ENCODE peak calls at places on chromosomes 6 and 20, in four cellular contexts. I is nephron progenitor cell, T is GM10248, G is fibroblast of pulmonary artery. E is an unnamed sample.

GRCh38 chr6:15763827-15764226 is 101.0 kb upstream of the DTNBP1 start:
- DNase-seq in I (no peak), T (no peak), G (peak), E (no peak)

GRCh38 chr6:156780962-156781705 is 4.0 kb downstream of the ARID1B start:
- DNase-seq in I (no peak), T (no peak), G (no peak), E (no peak)

GRCh38 chr6:152368761-152369624 is 268.2 kb downstream of the SYNE1 start:
- DNase-seq in I (no peak), T (no peak), G (peak), E (no peak)

GRCh38 chr20:7113577-7114466 is 346.3 kb downstream of the BMP2 start:
- DNase-seq in I (peak), T (no peak), G (peak), E (no peak)

GRCh38 chr6:112691289-112691688 is 344.2 kb downstream of the RFPL4B start:
- DNase-seq in I (no peak), T (no peak), G (peak), E (peak)

GRCh38 chr6:125271486-125272159 is 30.1 kb downstream of the HDDC2 start:
- DNase-seq in I (no peak), T (no peak), G (no peak), E (no peak)

GRCh38 chr6:148629197-148629909 is 117.5 kb upstream of the UST start:
- DNase-seq in I (no peak), T (peak), G (peak), E (peak)

GRCh38 chr6:168713839-168714238 is 272.9 kb downstream of the SMOC2 start:
- DNase-seq in I (no peak), T (no peak), G (no peak), E (no peak)

GRCh38 chr6:106924699-106925523 is 49.6 kb downstream of the CD24 start:
- DNase-seq in I (no peak), T (no peak), G (no peak), E (no peak)

GRCh38 chr6:141421378-141421777 is 711.3 kb upstream of the GJE1 start:
- DNase-seq in I (no peak), T (no peak), G (peak), E (peak)

GRCh38 chr6:3612341-3613041 is 139.0 kb downstream of the PXDC1 start:
- DNase-seq in I (no peak), T (no peak), G (peak), E (peak)

GRCh38 chr6:41966214-41966920 is 24.8 kb upstream of the CCND3 start:
- DNase-seq in I (no peak), T (no peak), G (no peak), E (no peak)

GRCh38 chr6:10837692-10837996 is 695 bp downstream of the MAK start:
- DNase-seq in I (no peak), T (peak), G (peak), E (no peak)

GRCh38 chr6:27375613-27376079 is 12.9 kb upstream of the ZNF391 start:
- DNase-seq in I (no peak), T (no peak), G (peak), E (no peak)

GRCh38 chr20:57658447-57659130 is 38.4 kb upstream of the ZBP1 start:
- DNase-seq in I (no peak), T (peak), G (no peak), E (no peak)

GRCh38 chr6:107019047-107019446 is 9.0 kb upstream of the MTRES1 start:
- DNase-seq in I (no peak), T (no peak), G (no peak), E (no peak)

GRCh38 chr6:33314943-33315752 is 1.3 kb upstream of the TAPBP start:
- DNase-seq in I (no peak), T (no peak), G (no peak), E (no peak)

GRCh38 chr6:113363866-113364265 is 493.3 kb upstream of the MARCKS start:
- DNase-seq in I (no peak), T (no peak), G (no peak), E (no peak)

GRCh38 chr6:17846762-17847161 is 140.0 kb upstream of the NUP153 start:
- DNase-seq in I (no peak), T (no peak), G (no peak), E (no peak)

GRCh38 chr20:7596541-7596940 is 343.7 kb downstream of the HAO1 start:
- DNase-seq in I (no peak), T (no peak), G (no peak), E (no peak)

GRCh38 chr6:3798211-3798909 is 46.8 kb upstream of the PXDC1 start:
- DNase-seq in I (no peak), T (no peak), G (no peak), E (no peak)

GRCh38 chr20:61665746-61666470 is 399.8 kb downstream of the TAF4 start:
- DNase-seq in I (no peak), T (no peak), G (no peak), E (no peak)

GRCh38 chr6:30554404-30554803 is 1.9 kb downstream of the GNL1 start:
- DNase-seq in I (no peak), T (no peak), G (no peak), E (no peak)

GRCh38 chr6:41446132-41446531 is 100.0 kb upstream of the FOXP4 start:
- DNase-seq in I (no peak), T (no peak), G (no peak), E (no peak)

GRCh38 chr20:31566658-31567379 is 38.3 kb upstream of the ID1 start:
- DNase-seq in I (no peak), T (no peak), G (no peak), E (no peak)

GRCh38 chr20:47970282-47970903 is 185.1 kb upstream of the SULF2 start:
- DNase-seq in I (no peak), T (no peak), G (no peak), E (no peak)

GRCh38 chr20:63273635-63274380 is 1.2 kb downstream of the ARFGAP1 start:
- DNase-seq in I (no peak), T (no peak), G (peak), E (peak)

GRCh38 chr6:122753688-122754056 is 25.8 kb upstream of the FABP7 start:
- DNase-seq in I (no peak), T (no peak), G (no peak), E (peak)

GRCh38 chr20:52941803-52942202 is 30.4 kb upstream of the TSHZ2 start:
- DNase-seq in I (no peak), T (no peak), G (no peak), E (no peak)

GRCh38 chr20:8129211-8129986 is 2.7 kb upstream of the PLCB1 start:
- DNase-seq in I (no peak), T (no peak), G (no peak), E (peak)

GRCh38 chr6:82015043-82015442 is 232.5 kb downstream of the IBTK start:
- DNase-seq in I (no peak), T (no peak), G (no peak), E (peak)

GRCh38 chr6:27814665-27815424 is 97.4 kb downstream of the OR2B2 start:
- DNase-seq in I (peak), T (peak), G (peak), E (peak)

GRCh38 chr20:64025101-64025825 is 10.7 kb upstream of the C20orf204 start:
- DNase-seq in I (no peak), T (no peak), G (no peak), E (no peak)

GRCh38 chr20:44231193-44231592 is 15.9 kb upstream of the GDAP1L1 start:
- DNase-seq in I (no peak), T (no peak), G (no peak), E (no peak)

GRCh38 chr6:25652007-25652515 is at the start of gene SCGN:
- DNase-seq in I (peak), T (peak), G (peak), E (peak)

GRCh38 chr6:28922004-28922840 is 1.6 kb downstream of the TRIM27 start:
- DNase-seq in I (no peak), T (no peak), G (peak), E (peak)

GRCh38 chr6:22146581-22147468 is 150.0 kb downstream of the PRL start:
- DNase-seq in I (peak), T (no peak), G (peak), E (peak)

GRCh38 chr6:88983532-88983931 is 20.1 kb upstream of the RNGTT start:
- DNase-seq in I (peak), T (no peak), G (peak), E (peak)

GRCh38 chr6:113004691-113005270 is 657.7 kb downstream of the RFPL4B start:
- DNase-seq in I (no peak), T (no peak), G (no peak), E (no peak)

GRCh38 chr6:109925060-109925459 is 53.1 kb upstream of the GPR6 start:
- DNase-seq in I (no peak), T (no peak), G (peak), E (no peak)

DNA sequence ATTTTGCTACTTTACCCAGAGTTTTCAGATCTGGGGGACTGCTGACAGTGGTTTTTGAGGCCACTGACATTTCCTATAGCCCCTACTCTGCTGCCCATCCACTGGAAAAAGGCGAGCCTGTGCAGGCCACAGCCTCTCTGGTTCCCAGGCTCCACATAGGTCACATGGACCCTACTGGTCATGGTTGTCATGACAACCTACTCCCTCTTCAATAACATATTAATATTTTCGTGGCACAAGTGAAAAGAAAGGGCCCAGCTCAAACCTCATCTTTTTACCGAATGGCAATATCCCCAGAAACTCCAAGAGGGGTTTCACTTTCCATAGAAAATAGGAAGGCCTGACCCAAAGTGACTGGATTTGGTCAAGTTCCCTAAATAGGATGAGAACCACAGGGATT is 11.0 kb upstream of the FOXO3 start:
- DNase-seq in I (no peak), T (no peak), G (no peak), E (no peak)
- TF ChIP-seq CTCF in I (no peak), T (no peak), G (no peak), E (peak)

GRCh38 chr20:35432430-35432735 is 5.6 kb downstream of the GDF5 start:
- DNase-seq in I (no peak), T (no peak), G (no peak), E (no peak)
- TF ChIP-seq CTCF in I (no peak), T (no peak), G (no peak), E (peak)

DNA sequence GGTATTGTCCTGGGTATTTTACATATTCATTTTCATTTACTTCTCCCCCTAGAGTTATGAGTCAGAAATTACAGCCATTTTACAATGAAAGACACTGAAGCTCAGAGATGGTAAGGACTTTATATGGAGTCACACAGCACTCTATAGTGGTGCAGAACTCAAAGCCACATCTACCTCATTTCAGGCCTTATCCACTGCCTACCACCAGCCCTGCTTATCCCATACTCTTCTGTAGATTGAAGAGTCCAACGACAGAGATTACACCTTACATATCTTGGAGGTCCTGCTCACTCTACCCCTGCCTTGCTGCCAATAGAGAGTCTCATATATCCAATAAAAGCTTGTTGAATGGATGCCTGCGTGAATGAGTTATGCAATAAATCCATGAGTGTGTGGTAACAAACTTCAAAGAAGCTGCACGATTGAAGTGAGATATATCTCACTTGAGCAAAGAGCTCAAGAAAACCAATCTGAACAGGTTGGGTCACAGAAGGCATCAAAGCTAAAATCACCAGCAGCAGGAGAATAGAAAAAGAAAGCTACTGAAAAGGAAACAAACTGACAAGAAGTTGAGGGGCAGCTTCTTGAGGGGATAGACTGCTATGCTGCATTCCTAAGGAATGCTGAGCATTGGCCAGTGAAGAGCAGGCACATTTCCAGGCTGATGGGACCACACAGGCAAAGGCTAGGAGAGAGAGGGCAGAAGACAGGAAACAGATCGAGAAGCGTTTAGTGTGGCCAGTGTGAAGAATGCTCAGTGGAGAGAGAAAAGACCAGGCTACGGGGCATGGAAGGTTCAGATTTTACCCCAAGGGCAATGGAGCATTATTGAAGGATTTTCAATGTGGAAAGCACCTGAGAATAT is 585.6 kb downstream of the DHX35 start:
- DNase-seq in I (no peak), T (no peak), G (no peak), E (no peak)
- TF ChIP-seq CTCF in I (no peak), T (no peak), G (no peak), E (peak)

GRCh38 chr6:56904068-56904467 is 50.8 kb upstream of the BEND6 start:
- DNase-seq in I (no peak), T (no peak), G (no peak), E (no peak)

GRCh38 chr6:56900784-56901183 is 54.1 kb upstream of the BEND6 start:
- DNase-seq in I (no peak), T (no peak), G (no peak), E (no peak)

GRCh38 chr6:56899753-56900152 is 55.2 kb upstream of the BEND6 start:
- DNase-seq in I (no peak), T (no peak), G (no peak), E (no peak)

GRCh38 chr6:56905378-56905777 is 49.5 kb upstream of the BEND6 start:
- DNase-seq in I (no peak), T (no peak), G (no peak), E (no peak)

GRCh38 chr6:56902551-56903464 is 52.1 kb upstream of the BEND6 start:
- DNase-seq in I (no peak), T (peak), G (peak), E (peak)
- TF ChIP-seq CTCF in I (peak), T (peak), G (peak), E (peak)